ENCODE peak calls at places on chromosomes 4 and X, in nine cellular contexts. One of them, this sample, is unnamed.

GRCh38 chr4:99390060-99390459 is 37.5 kb upstream of the ADH1C start:
- DNase-seq in CD8-positive, alpha-beta memory T cell: no peak
- DNase-seq in astrocyte: peak; percentile 31
- DNase-seq in posterior cingulate gyrus: no peak
- DNase-seq in NCI-H146: no peak
- DNase-seq in activated T-cell treated with anti-CD3 and anti-CD28 coated beads, Interleukin-2, amount 50 U/mL, for 24 hours: no peak
- DNase-seq in AG08395: no peak
- DNase-seq in stimulated activated naive CD4-positive, alpha-beta T cell: no peak
- DNase-seq in lower lobe of right lung: no peak
- DNase-seq in this sample: no peak

GRCh38 chrX:39158801-39159657 is 357.8 kb downstream of the MID1IP1 start:
- DNase-seq in AG08395: no peak
- DNase-seq in NCI-H146: peak; percentile 82
- DNase-seq in CD8-positive, alpha-beta memory T cell: no peak
- DNase-seq in posterior cingulate gyrus: no peak
- DNase-seq in lower lobe of right lung: peak; percentile 56
- DNase-seq in astrocyte: peak; percentile 97
- DNase-seq in stimulated activated naive CD4-positive, alpha-beta T cell: no peak
- DNase-seq in activated T-cell treated with anti-CD3 and anti-CD28 coated beads, Interleukin-2, amount 50 U/mL, for 24 hours: no peak
- DNase-seq in this sample: peak; percentile 33

GRCh38 chr4:115537387-115537786 is 424.0 kb upstream of the NDST4 start:
- DNase-seq in AG08395: no peak
- DNase-seq in CD8-positive, alpha-beta memory T cell: no peak
- DNase-seq in activated T-cell treated with anti-CD3 and anti-CD28 coated beads, Interleukin-2, amount 50 U/mL, for 24 hours: no peak
- DNase-seq in posterior cingulate gyrus: no peak
- DNase-seq in astrocyte: no peak
- DNase-seq in stimulated activated naive CD4-positive, alpha-beta T cell: no peak
- DNase-seq in NCI-H146: peak; percentile 1
- DNase-seq in lower lobe of right lung: no peak
- DNase-seq in this sample: no peak

GRCh38 chrX:34813618-34814017 is 129.0 kb upstream of the FAM47B start:
- DNase-seq in NCI-H146: no peak
- DNase-seq in CD8-positive, alpha-beta memory T cell: no peak
- DNase-seq in astrocyte: peak; percentile 37
- DNase-seq in posterior cingulate gyrus: no peak
- DNase-seq in lower lobe of right lung: no peak
- DNase-seq in AG08395: no peak
- DNase-seq in activated T-cell treated with anti-CD3 and anti-CD28 coated beads, Interleukin-2, amount 50 U/mL, for 24 hours: no peak
- DNase-seq in stimulated activated naive CD4-positive, alpha-beta T cell: no peak
- DNase-seq in this sample: no peak

GRCh38 chrX:121360280-121360679 is 312.9 kb downstream of the GLUD2 start:
- DNase-seq in astrocyte: no peak
- DNase-seq in NCI-H146: no peak
- DNase-seq in stimulated activated naive CD4-positive, alpha-beta T cell: no peak
- DNase-seq in activated T-cell treated with anti-CD3 and anti-CD28 coated beads, Interleukin-2, amount 50 U/mL, for 24 hours: no peak
- DNase-seq in AG08395: no peak
- DNase-seq in lower lobe of right lung: no peak
- DNase-seq in posterior cingulate gyrus: no peak
- DNase-seq in CD8-positive, alpha-beta memory T cell: no peak
- DNase-seq in this sample: no peak

GRCh38 chrX:136691028-136691809 is 43.3 kb downstream of the CD40LG start:
- DNase-seq in activated T-cell treated with anti-CD3 and anti-CD28 coated beads, Interleukin-2, amount 50 U/mL, for 24 hours: no peak
- DNase-seq in NCI-H146: no peak
- DNase-seq in CD8-positive, alpha-beta memory T cell: no peak
- DNase-seq in posterior cingulate gyrus: no peak
- DNase-seq in AG08395: no peak
- DNase-seq in lower lobe of right lung: no peak
- DNase-seq in astrocyte: peak; percentile 45
- DNase-seq in stimulated activated naive CD4-positive, alpha-beta T cell: no peak
- DNase-seq in this sample: peak; percentile 43

GRCh38 chr4:105155426-105155825 is 8.8 kb downstream of the TET2 start:
- DNase-seq in AG08395: no peak
- DNase-seq in activated T-cell treated with anti-CD3 and anti-CD28 coated beads, Interleukin-2, amount 50 U/mL, for 24 hours: no peak
- DNase-seq in CD8-positive, alpha-beta memory T cell: no peak
- DNase-seq in astrocyte: no peak
- DNase-seq in posterior cingulate gyrus: no peak
- DNase-seq in stimulated activated naive CD4-positive, alpha-beta T cell: no peak
- DNase-seq in lower lobe of right lung: no peak
- DNase-seq in NCI-H146: no peak
- DNase-seq in this sample: peak; percentile 51

GRCh38 chr4:121711263-121712000 is 14.7 kb upstream of the ANXA5 start:
- DNase-seq in posterior cingulate gyrus: peak; percentile 58
- DNase-seq in NCI-H146: peak; percentile 16
- DNase-seq in activated T-cell treated with anti-CD3 and anti-CD28 coated beads, Interleukin-2, amount 50 U/mL, for 24 hours: peak; percentile 48
- DNase-seq in stimulated activated naive CD4-positive, alpha-beta T cell: no peak
- DNase-seq in lower lobe of right lung: peak; percentile 76
- DNase-seq in CD8-positive, alpha-beta memory T cell: no peak
- DNase-seq in AG08395: peak; percentile 96
- DNase-seq in astrocyte: peak; percentile 95
- DNase-seq in this sample: peak; percentile 90